ENCODE peak calls at places on chromosomes 4 and X, in four cellular contexts. A, C, S and K are unnamed samples.

GRCh38 chr4:146340798-146341197 is 126.5 kb downstream of the REELD1 start:
- DNase-seq in S (peak; percentile 47), C (no peak), A (peak; percentile 57), K (no peak)

GRCh38 chr4:186201535-186202230 is 10.3 kb downstream of the CYP4V2 start:
- DNase-seq in C (no peak), S (peak; percentile 57), A (peak; percentile 63), K (no peak)

GRCh38 chr4:117845270-117845669 is 189.0 kb upstream of the NDST3 start:
- DNase-seq in C (no peak), S (no peak), A (no peak), K (no peak)

GRCh38 chrX:143634373-143634685 is 1.6 kb downstream of the SLITRK4 start:
- DNase-seq in A (no peak), S (no peak), C (no peak), K (no peak)

GRCh38 chr4:116015549-116015948 is 902.1 kb upstream of the NDST4 start:
- DNase-seq in A (no peak), C (no peak), S (no peak), K (no peak)

GRCh38 chrX:16060252-16060651 is 63.1 kb upstream of the GRPR start:
- DNase-seq in C (no peak), A (no peak), S (no peak), K (no peak)

GRCh38 chrX:19556202-19556601 is 40.9 kb upstream of the MAP3K15 start:
- DNase-seq in C (no peak), S (no peak), A (no peak), K (no peak)

GRCh38 chrX:31266172-31267076 is 194.6 kb upstream of the FTHL17 start:
- DNase-seq in A (no peak), C (peak; percentile 21), S (peak; percentile 10), K (no peak)

GRCh38 chr4:8133897-8134542 is 24.6 kb downstream of the ABLIM2 start:
- DNase-seq in S (no peak), C (no peak), A (no peak), K (no peak)

GRCh38 chr4:42643685-42644084 is 13.2 kb downstream of the ATP8A1 start:
- DNase-seq in S (no peak), C (no peak), A (no peak), K (no peak)

GRCh38 chr4:120156115-120156718 is 89.6 kb upstream of the MAD2L1 start:
- DNase-seq in A (peak; percentile 75), S (peak; percentile 90), C (no peak), K (peak; percentile 20)

GRCh38 chrX:135951291-135951690 is 22.5 kb downstream of the MMGT1 start:
- DNase-seq in A (no peak), S (no peak), C (no peak), K (no peak)

GRCh38 chr4:120052840-120053239 is 13.8 kb downstream of the MAD2L1 start:
- DNase-seq in S (peak; percentile 99), A (peak; percentile 14), C (peak; percentile 85), K (peak; percentile 56)

GRCh38 chr4:183989471-183989870 is 84.4 kb downstream of the STOX2 start:
- DNase-seq in S (peak; percentile 89), A (no peak), C (no peak), K (no peak)

GRCh38 chr4:142696334-142697122 is 149.6 kb downstream of the INPP4B start:
- DNase-seq in C (no peak), S (no peak), A (no peak), K (no peak)

GRCh38 chrX:19649227-19650009 is 134.1 kb upstream of the MAP3K15 start:
- DNase-seq in S (peak; percentile 53), C (no peak), A (no peak), K (no peak)

GRCh38 chr4:177907736-177908424 is 465.6 kb upstream of the AGA start:
- DNase-seq in S (no peak), C (no peak), A (no peak), K (no peak)

GRCh38 chrX:6227445-6227820 is 1.2 kb downstream of the NLGN4X start:
- DNase-seq in C (no peak), A (no peak), S (no peak), K (no peak)

GRCh38 chr4:156575430-156576073 is 396.0 kb downstream of the PDGFC start:
- DNase-seq in S (peak; percentile 44), A (peak; percentile 32), C (no peak), K (no peak)

GRCh38 chr4:178881937-178882336 is 1439.7 kb upstream of the AGA start:
- DNase-seq in S (no peak), C (no peak), A (no peak), K (no peak)

GRCh38 chr4:24644983-24645764 is 60.8 kb upstream of the DHX15 start:
- DNase-seq in A (peak; percentile 49), S (peak; percentile 13), C (no peak), K (no peak)

GRCh38 chrX:39337461-39337860 is 536.2 kb downstream of the MID1IP1 start:
- DNase-seq in S (no peak), A (no peak), C (no peak), K (no peak)

GRCh38 chrX:119230850-119231249 is 5.2 kb upstream of the PGRMC1 start:
- DNase-seq in A (no peak), C (no peak), S (no peak), K (no peak)

GRCh38 chr4:180635276-180635675 is 1607.9 kb upstream of the TENM3 start:
- DNase-seq in A (no peak), S (no peak), C (no peak), K (no peak)

GRCh38 chrX:149908308-149908707 is 21.1 kb upstream of the HSFX4 start:
- DNase-seq in S (no peak), A (no peak), C (no peak), K (no peak)

GRCh38 chrX:37846934-37847732 is at the start of gene DYNLT3:
- DNase-seq in C (peak; percentile 75), A (peak; percentile 90), S (peak; percentile 71), K (peak; percentile 30)

GRCh38 chr4:183422962-183423653 is 21.3 kb upstream of the CDKN2AIP start:
- DNase-seq in A (peak; percentile 72), C (no peak), S (peak; percentile 24), K (no peak)

GRCh38 chr4:55004831-55005230 is 120.6 kb downstream of the KDR start:
- DNase-seq in C (peak; percentile 27), A (no peak), S (peak; percentile 53), K (no peak)

GRCh38 chr4:147576084-147576483 is 41.1 kb upstream of the TMEM184C start:
- DNase-seq in A (no peak), S (no peak), C (no peak), K (no peak)

GRCh38 chrX:103310592-103311400 is at the start of gene BEX2:
- DNase-seq in S (peak; percentile 17), A (peak; percentile 58), C (peak; percentile 29), K (no peak)

GRCh38 chr4:7155611-7156071 is 36.7 kb upstream of the SORCS2 start:
- DNase-seq in C (no peak), S (peak; percentile 44), A (no peak), K (no peak)

GRCh38 chr4:169443748-169444147 is 168.6 kb downstream of the NEK1 start:
- DNase-seq in C (no peak), A (no peak), S (no peak), K (no peak)

GRCh38 chr4:120083152-120083551 is 16.5 kb upstream of the MAD2L1 start:
- DNase-seq in S (no peak), A (no peak), C (no peak), K (no peak)

GRCh38 chrX:107659768-107660167 is 31.5 kb downstream of the PRPS1 start:
- DNase-seq in A (peak; percentile 62), C (peak; percentile 25), S (peak; percentile 76), K (no peak)

GRCh38 chrX:138858946-138859345 is 147.4 kb upstream of the FGF13 start:
- DNase-seq in A (no peak), S (no peak), C (no peak), K (no peak)

GRCh38 chr4:142380052-142380598 is 466.0 kb downstream of the INPP4B start:
- DNase-seq in S (no peak), C (no peak), A (no peak), K (no peak)

GRCh38 chr4:76958891-76959290 is 9.3 kb downstream of the SEPTIN11 start:
- DNase-seq in A (no peak), S (no peak), C (no peak), K (no peak)

GRCh38 chr4:168076989-168077725 is 15.2 kb upstream of the ANXA10 start:
- DNase-seq in A (peak; percentile 85), C (no peak), S (peak; percentile 88), K (peak; percentile 59)

DNA sequence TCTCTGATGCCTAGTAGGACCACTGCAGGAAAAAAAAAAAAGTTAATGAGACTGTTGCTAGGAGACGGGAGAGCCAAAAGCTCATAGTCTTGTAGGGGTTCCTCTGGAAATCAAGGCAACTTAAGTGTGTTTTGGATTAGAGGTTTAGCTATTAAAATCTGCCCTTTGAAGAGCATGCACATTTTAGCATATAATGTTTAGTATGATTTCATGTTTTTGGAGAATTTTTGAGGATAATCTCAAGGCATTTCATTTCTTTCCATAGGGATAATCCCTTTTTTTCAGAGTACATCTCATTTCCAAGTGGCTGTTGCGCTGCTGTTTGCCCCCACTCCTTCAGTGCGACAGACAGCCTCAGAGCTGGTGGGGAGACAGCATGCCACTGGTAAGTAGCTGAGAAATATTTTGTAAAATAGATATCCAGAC is at the start of gene LINC00632:
- DNase-seq in A (no peak), C (no peak), S (no peak), K (no peak)
- H3K4me3 ChIP-seq in A (no peak within 1 kb of the TSS), C (peak within 1 kb of the TSS; percentile 36), S (no peak within 1 kb of the TSS), K (no peak within 1 kb of the TSS)

GRCh38 chrX:111444881-111445280 is 32.9 kb upstream of the DCX start:
- DNase-seq in A (no peak), S (no peak), C (no peak), K (no peak)
- TF ChIP-seq CTCF in A (no peak), S (no peak), C (no peak), K (no peak)

GRCh38 chrX:24696241-24696640 is 2.5 kb downstream of the POLA1 start:
- DNase-seq in C (no peak), A (no peak), S (no peak), K (no peak)
- H3K4me3 ChIP-seq in C (no peak overlapping the region), A (no peak overlapping the region), S (no peak overlapping the region), K (peak overlapping the region; percentile 2)

GRCh38 chr4:164551713-164552040 is 202.3 kb upstream of the SMIM31 start:
- DNase-seq in S (no peak), A (no peak), C (no peak), K (no peak)

DNA sequence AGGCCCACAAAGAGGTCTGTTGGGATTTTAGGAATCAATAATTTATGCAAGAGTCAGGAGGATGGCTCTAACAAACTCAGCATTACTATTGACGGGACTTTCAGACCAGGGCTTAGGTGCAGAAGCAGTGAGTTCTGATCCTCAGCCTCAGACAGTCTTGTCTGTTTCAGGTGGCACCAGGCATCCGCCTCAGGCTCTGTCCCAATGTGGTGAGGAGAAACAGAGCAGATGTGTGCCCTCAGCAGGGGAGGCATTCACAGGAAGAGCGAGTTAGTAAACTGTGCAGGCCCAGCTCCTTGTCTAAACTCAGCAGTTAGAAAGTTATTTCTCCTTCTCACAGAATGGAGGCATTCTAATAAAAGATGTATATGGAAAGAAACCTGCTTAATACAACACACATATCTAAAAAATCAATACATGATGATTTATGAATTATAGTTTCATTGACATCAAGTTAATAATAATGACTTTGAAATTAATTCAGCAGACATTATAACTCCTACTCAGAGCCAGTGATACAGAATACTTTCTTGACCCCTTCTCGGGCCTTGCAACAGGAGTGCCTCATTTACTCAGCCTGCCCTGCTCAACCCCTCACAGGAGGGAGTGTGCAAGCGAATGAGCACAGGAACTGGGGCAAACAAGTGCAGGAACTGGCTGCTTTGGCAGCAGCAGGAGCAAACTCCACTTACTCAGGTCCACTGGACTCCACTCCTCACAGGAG is 202.8 kb upstream of the SMIM31 start:
- DNase-seq in C (no peak), A (no peak), S (no peak), K (no peak)
- TF ChIP-seq CTCF in C (no peak), A (no peak), S (no peak), K (no peak)

GRCh38 chr4:86107112-86107511 is 252.7 kb downstream of the MAPK10 start:
- DNase-seq in C (no peak), A (no peak), S (no peak), K (no peak)
- H3K4me3 ChIP-seq in C (no peak overlapping the region), A (no peak overlapping the region), S (no peak overlapping the region), K (no peak overlapping the region)